ENCODE peak calls at places on chromosomes 3 and 15, in four cellular contexts. One of them, this sample, is unnamed.
A peak's percentile ranks its signal among the peaks of the same experiment; 100 is the strongest.

GRCh38 chr3:39803956-39804355 is 5.5 kb upstream of the MYRIP start:
- DNase-seq in cardiac muscle cell: no peak
- DNase-seq in GM12865: no peak
- DNase-seq in neural progenitor cell: no peak
- DNase-seq in this sample: no peak

GRCh38 chr3:88005066-88005465 is 53.7 kb downstream of the CGGBP1 start:
- DNase-seq in cardiac muscle cell: peak; percentile 12
- DNase-seq in GM12865: peak; percentile 29
- DNase-seq in neural progenitor cell: peak; percentile 28
- DNase-seq in this sample: peak; percentile 4

GRCh38 chr3:190865419-190865818 is 2.9 kb upstream of the GMNC start:
- DNase-seq in cardiac muscle cell: no peak
- DNase-seq in GM12865: no peak
- DNase-seq in neural progenitor cell: no peak
- DNase-seq in this sample: no peak

GRCh38 chr3:123157598-123158287 is 44.0 kb upstream of the SEC22A start:
- DNase-seq in cardiac muscle cell: no peak
- DNase-seq in GM12865: no peak
- DNase-seq in neural progenitor cell: no peak
- DNase-seq in this sample: no peak

GRCh38 chr3:16079519-16079918 is 95.0 kb upstream of the GALNT15 start:
- DNase-seq in cardiac muscle cell: no peak
- DNase-seq in GM12865: no peak
- DNase-seq in neural progenitor cell: no peak
- DNase-seq in this sample: no peak

GRCh38 chr3:23800731-23801130 is 5.0 kb upstream of the UBE2E1 start:
- DNase-seq in cardiac muscle cell: no peak
- DNase-seq in GM12865: peak; percentile 32
- DNase-seq in neural progenitor cell: no peak
- DNase-seq in this sample: no peak

GRCh38 chr3:177237206-177237605 is 39.9 kb upstream of the TBL1XR1 start:
- DNase-seq in cardiac muscle cell: no peak
- DNase-seq in GM12865: no peak
- DNase-seq in neural progenitor cell: no peak
- DNase-seq in this sample: no peak

GRCh38 chr3:65685621-65686020 is 353.1 kb downstream of the MAGI1 start:
- DNase-seq in cardiac muscle cell: peak; percentile 68
- DNase-seq in GM12865: no peak
- DNase-seq in neural progenitor cell: no peak
- DNase-seq in this sample: no peak

GRCh38 chr3:117146571-117146970 is 437.0 kb downstream of the TUSC7 start:
- DNase-seq in cardiac muscle cell: peak; percentile 12
- DNase-seq in GM12865: no peak
- DNase-seq in neural progenitor cell: no peak
- DNase-seq in this sample: no peak

DNA sequence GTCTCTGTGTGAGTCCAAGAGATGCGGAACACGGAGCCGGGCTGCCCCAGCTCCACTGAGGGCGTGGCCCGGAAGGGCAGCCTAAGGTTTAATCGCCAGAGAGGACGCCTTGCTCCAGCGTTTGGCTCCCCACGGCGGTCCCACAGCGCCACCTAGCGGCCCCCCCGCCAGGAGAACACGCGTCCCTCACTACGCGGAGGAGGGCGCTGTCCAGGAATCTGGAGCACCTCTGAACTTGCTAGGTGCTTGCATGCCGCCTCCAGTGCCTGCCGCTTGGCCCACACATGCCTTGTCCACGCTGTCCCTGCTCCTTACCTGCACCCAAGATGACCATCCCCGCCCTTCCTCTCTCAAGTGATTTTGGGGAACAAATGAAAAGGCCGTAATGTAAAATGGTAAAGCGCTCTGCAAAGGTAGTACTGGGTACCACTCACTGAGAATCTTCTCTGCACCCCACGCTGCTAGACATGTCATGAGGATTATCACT is 14.4 kb upstream of the MRPS22 start:
- DNase-seq in cardiac muscle cell: peak; percentile 93
- DNase-seq in GM12865: peak; percentile 87
- DNase-seq in neural progenitor cell: peak; percentile 93
- DNase-seq in this sample: peak; percentile 42
- H3K4me3 ChIP-seq in cardiac muscle cell: no peak overlapping the region
- H3K4me3 ChIP-seq in GM12865: no peak overlapping the region
- H3K4me3 ChIP-seq in neural progenitor cell: peak overlapping the region; percentile 27
- H3K4me3 ChIP-seq in this sample: no peak overlapping the region

GRCh38 chr3:147423601-147424324 is 14.6 kb downstream of the ZIC1 start:
- DNase-seq in cardiac muscle cell: no peak
- DNase-seq in GM12865: no peak
- DNase-seq in neural progenitor cell: peak; percentile 59
- DNase-seq in this sample: no peak

GRCh38 chr3:147431746-147432145 is 22.6 kb downstream of the ZIC1 start:
- DNase-seq in cardiac muscle cell: no peak
- DNase-seq in GM12865: no peak
- DNase-seq in neural progenitor cell: no peak
- DNase-seq in this sample: peak; percentile 35

GRCh38 chr3:147427796-147428195 is 18.6 kb downstream of the ZIC1 start:
- DNase-seq in cardiac muscle cell: no peak
- DNase-seq in GM12865: no peak
- DNase-seq in neural progenitor cell: no peak
- DNase-seq in this sample: no peak

GRCh38 chr3:147424325-147424910 is 15.3 kb downstream of the ZIC1 start:
- DNase-seq in cardiac muscle cell: no peak
- DNase-seq in GM12865: no peak
- DNase-seq in neural progenitor cell: peak; percentile 66
- DNase-seq in this sample: no peak

DNA sequence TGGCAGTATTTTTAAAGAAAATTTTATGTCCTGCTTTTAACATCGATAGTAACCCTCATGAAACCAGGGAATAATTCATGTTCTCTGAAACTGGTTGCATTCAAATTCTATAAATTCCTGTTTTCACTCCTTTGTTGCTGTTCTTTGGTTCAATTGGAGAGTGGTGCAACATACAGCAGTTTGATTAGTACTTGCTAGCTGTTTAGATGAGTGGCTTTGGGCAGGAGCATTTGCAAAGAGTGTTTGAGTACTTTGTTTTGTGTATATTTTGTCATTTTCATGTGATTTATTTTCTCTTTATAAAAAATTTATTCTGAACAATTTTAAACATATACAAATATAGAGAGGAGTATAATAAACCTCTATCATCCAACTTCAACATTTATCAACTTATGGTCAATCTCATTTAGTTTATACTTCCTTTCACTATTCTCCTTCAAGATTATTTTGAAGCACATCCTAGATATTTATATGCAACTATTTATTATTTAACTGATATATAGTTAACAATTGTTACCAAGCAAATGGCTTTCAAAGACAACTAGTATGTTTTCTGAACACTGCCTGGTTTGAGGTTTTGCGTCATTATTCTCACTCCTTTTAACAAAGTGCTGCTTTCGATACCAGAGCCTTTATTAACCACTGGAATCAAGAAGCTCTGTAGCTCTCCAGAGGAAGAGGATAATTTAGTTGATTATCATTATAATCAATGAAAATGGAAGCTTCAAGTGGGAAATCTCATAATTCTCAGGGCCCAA is 19.4 kb downstream of the ZIC1 start:
- DNase-seq in cardiac muscle cell: no peak
- DNase-seq in GM12865: no peak
- DNase-seq in neural progenitor cell: no peak
- DNase-seq in this sample: no peak
- TF ChIP-seq CTCF in cardiac muscle cell: no peak
- TF ChIP-seq CTCF in GM12865: no peak
- TF ChIP-seq CTCF in neural progenitor cell: no peak
- TF ChIP-seq CTCF in this sample: no peak

GRCh38 chr3:48663489-48664312 is 1.0 kb upstream of the CELSR3 start:
- DNase-seq in cardiac muscle cell: peak; percentile 99
- DNase-seq in GM12865: peak; percentile 98
- DNase-seq in neural progenitor cell: peak; percentile 99
- DNase-seq in this sample: peak; percentile 85
- H3K4me3 ChIP-seq in cardiac muscle cell: peak overlapping the region; percentile 49
- H3K4me3 ChIP-seq in GM12865: peak overlapping the region; percentile 72
- H3K4me3 ChIP-seq in neural progenitor cell: peak overlapping the region; percentile 54
- H3K4me3 ChIP-seq in this sample: peak overlapping the region; percentile 38

GRCh38 chr15:100873029-100873677 is 6.5 kb upstream of the ALDH1A3 start:
- DNase-seq in cardiac muscle cell: peak; percentile 81
- DNase-seq in GM12865: peak; percentile 75
- DNase-seq in neural progenitor cell: peak; percentile 73
- DNase-seq in this sample: peak; percentile 78
- TF ChIP-seq CTCF in cardiac muscle cell: peak; percentile 91
- TF ChIP-seq CTCF in GM12865: peak; percentile 91
- TF ChIP-seq CTCF in neural progenitor cell: peak; percentile 89
- TF ChIP-seq CTCF in this sample: peak; percentile 90

DNA sequence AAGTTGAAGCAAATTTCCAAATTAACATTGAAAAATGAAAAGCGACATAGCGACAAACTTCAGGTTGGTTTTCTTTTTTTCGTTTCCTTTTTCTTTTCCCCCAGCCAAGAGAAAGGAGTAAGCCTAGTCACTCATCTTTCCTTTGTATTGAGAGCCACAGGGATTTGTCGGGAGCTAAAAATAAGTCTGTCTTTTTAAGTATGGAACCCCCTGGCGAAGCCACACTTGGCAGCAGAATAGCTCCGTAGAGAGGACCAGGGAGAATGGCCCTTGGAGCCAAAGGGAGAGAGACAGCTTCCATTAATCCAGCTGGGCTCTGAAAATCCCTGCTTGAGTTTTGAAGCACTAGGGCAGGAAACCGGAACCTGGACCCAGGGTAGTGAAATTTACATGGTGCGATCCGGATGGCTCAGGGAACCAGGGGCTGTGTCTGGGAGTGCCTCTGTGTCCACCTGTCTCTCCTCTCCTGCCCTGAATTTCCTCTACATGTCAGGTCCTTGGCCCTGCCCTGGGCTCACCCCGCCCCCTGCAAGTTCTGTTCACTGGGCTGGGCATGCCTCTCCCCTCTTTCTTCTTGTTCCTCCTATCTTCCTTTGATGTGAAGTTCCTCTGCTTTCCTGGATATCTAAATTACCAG is 436.1 kb upstream of the RBMS3 start:
- DNase-seq in cardiac muscle cell: no peak
- DNase-seq in GM12865: no peak
- DNase-seq in neural progenitor cell: peak; percentile 20
- DNase-seq in this sample: no peak
- H3K4me3 ChIP-seq in cardiac muscle cell: no peak overlapping the region
- H3K4me3 ChIP-seq in GM12865: no peak overlapping the region
- H3K4me3 ChIP-seq in neural progenitor cell: no peak overlapping the region
- H3K4me3 ChIP-seq in this sample: no peak overlapping the region

GRCh38 chr3:13042127-13042931 is 30.9 kb downstream of the IQSEC1 start:
- DNase-seq in cardiac muscle cell: no peak
- DNase-seq in GM12865: no peak
- DNase-seq in neural progenitor cell: peak; percentile 54
- DNase-seq in this sample: no peak
- TF ChIP-seq CTCF in cardiac muscle cell: no peak
- TF ChIP-seq CTCF in GM12865: no peak
- TF ChIP-seq CTCF in neural progenitor cell: no peak
- TF ChIP-seq CTCF in this sample: no peak

GRCh38 chr3:35640736-35641135 is 1.4 kb downstream of the ARPP21 start:
- DNase-seq in cardiac muscle cell: no peak
- DNase-seq in GM12865: no peak
- DNase-seq in neural progenitor cell: no peak
- DNase-seq in this sample: no peak
- H3K4me3 ChIP-seq in cardiac muscle cell: no peak overlapping the region
- H3K4me3 ChIP-seq in GM12865: no peak overlapping the region
- H3K4me3 ChIP-seq in neural progenitor cell: no peak overlapping the region
- H3K4me3 ChIP-seq in this sample: no peak overlapping the region

GRCh38 chr3:51307458-51307857 is 77.6 kb upstream of the MANF start:
- DNase-seq in cardiac muscle cell: no peak
- DNase-seq in GM12865: no peak
- DNase-seq in neural progenitor cell: no peak
- DNase-seq in this sample: no peak

GRCh38 chr3:51306093-51306492 is 79.0 kb upstream of the MANF start:
- DNase-seq in cardiac muscle cell: no peak
- DNase-seq in GM12865: no peak
- DNase-seq in neural progenitor cell: no peak
- DNase-seq in this sample: no peak

DNA sequence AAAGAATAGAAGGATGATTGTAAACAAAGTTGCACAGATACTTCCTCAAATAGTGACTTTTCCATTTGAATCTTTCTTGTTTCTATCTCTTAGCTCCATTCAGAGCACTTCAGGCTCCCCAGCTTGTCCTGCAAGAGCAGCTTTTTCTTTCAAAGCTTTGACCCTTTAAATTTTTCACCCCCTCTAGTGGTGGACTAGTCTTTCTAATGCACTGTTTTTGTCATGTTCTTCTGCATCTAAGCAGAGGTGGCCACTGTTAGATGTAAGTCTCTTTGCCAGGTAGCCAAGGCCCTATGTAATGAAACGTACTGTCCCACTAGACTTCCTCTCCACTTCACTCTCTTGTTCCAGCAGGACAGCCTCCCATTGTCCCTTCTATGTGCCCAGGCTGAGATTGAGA is 74.0 kb upstream of the MANF start:
- DNase-seq in cardiac muscle cell: peak; percentile 28
- DNase-seq in GM12865: peak; percentile 28
- DNase-seq in neural progenitor cell: peak; percentile 34
- DNase-seq in this sample: peak; percentile 7
- TF ChIP-seq CTCF in cardiac muscle cell: peak; percentile 41
- TF ChIP-seq CTCF in GM12865: peak; percentile 40
- TF ChIP-seq CTCF in neural progenitor cell: peak; percentile 56
- TF ChIP-seq CTCF in this sample: peak; percentile 42

DNA sequence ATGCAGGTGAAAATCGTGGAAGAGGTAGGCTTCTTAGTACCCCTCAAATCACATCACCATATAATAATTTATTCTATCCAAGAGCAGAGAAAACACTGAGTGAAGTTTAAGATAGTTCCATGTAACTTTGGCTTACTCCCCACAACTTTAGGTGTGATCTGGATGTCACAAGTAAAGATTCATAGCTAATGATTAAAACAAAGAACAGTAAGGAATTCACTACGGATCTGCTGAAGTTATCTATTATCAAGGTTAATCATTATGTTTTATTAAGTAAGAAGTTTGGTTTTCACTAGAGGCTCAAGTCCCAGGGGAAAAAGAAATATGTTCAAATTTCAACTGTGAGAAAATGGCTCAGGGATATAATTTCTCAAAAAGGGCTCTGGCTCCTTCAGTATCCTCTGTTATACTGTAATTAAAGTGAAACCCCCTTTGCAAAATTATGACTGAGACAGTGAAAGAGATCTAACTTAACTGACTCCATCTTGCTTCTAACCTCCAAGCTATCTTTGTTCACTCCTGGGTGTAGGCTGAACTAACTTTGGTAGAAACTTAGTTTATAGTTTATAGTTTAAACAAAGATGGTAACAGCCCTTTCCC is 17.1 kb downstream of the CD80 start:
- DNase-seq in cardiac muscle cell: no peak
- DNase-seq in GM12865: no peak
- DNase-seq in neural progenitor cell: no peak
- DNase-seq in this sample: no peak
- H3K4me3 ChIP-seq in cardiac muscle cell: no peak overlapping the region
- H3K4me3 ChIP-seq in GM12865: no peak overlapping the region
- H3K4me3 ChIP-seq in neural progenitor cell: no peak overlapping the region
- H3K4me3 ChIP-seq in this sample: no peak overlapping the region

GRCh38 chr3:127124135-127124534 is 68.8 kb upstream of the PRR23E start:
- DNase-seq in cardiac muscle cell: peak; percentile 64
- DNase-seq in GM12865: no peak
- DNase-seq in neural progenitor cell: peak; percentile 54
- DNase-seq in this sample: no peak
- TF ChIP-seq CTCF in cardiac muscle cell: no peak
- TF ChIP-seq CTCF in GM12865: no peak
- TF ChIP-seq CTCF in neural progenitor cell: peak; percentile 16
- TF ChIP-seq CTCF in this sample: no peak